ENCODE peak calls at places on chromosomes 4 and X, in seven cellular contexts. Z, B, W, U, Q, D and E are unnamed samples.
A peak's percentile ranks its signal among the peaks of the same experiment; 100 is the strongest.

GRCh38 chr4:15488136-15488535 is 18.5 kb downstream of the CC2D2A start:
- DNase-seq in Z (no peak), D (no peak), U (no peak), B (no peak), W (no peak), Q (no peak), E (no peak)

GRCh38 chrX:133335027-133335426 is 80.3 kb downstream of the GPC4 start:
- DNase-seq in B (peak; percentile 23), Q (no peak), Z (no peak), W (no peak), D (peak; percentile 32), U (no peak), E (no peak)

GRCh38 chrX:110049096-110049495 is 46.2 kb downstream of the TMEM164 start:
- DNase-seq in Q (no peak), Z (no peak), W (no peak), U (no peak), B (no peak), D (no peak), E (no peak)

GRCh38 chrX:63350551-63350950 is 581 bp downstream of the SPIN4 start:
- DNase-seq in D (peak; percentile 9), U (no peak), B (peak; percentile 44), Z (peak; percentile 5), Q (no peak), W (peak; percentile 6), E (no peak)

GRCh38 chr4:86011117-86011516 is 348.7 kb downstream of the MAPK10 start:
- DNase-seq in U (no peak), D (no peak), B (no peak), Q (no peak), Z (no peak), W (no peak), E (no peak)

GRCh38 chr4:154004450-154004849 is 215.6 kb upstream of the SFRP2 start:
- DNase-seq in Z (no peak), W (no peak), Q (no peak), D (no peak), U (no peak), B (no peak), E (no peak)

GRCh38 chr4:82983450-82983849 is 27.2 kb downstream of the LIN54 start:
- DNase-seq in D (no peak), Q (no peak), Z (no peak), W (no peak), U (no peak), B (no peak), E (no peak)

GRCh38 chr4:137124278-137124932 is 407.9 kb downstream of the PCDH18 start:
- DNase-seq in D (peak; percentile 42), Z (peak; percentile 1), W (peak; percentile 17), U (no peak), B (peak; percentile 3), Q (no peak), E (no peak)

GRCh38 chr4:151291485-151291884 is 14.5 kb downstream of the PRSS48 start:
- DNase-seq in Q (no peak), Z (no peak), D (no peak), B (no peak), W (no peak), U (no peak), E (no peak)

GRCh38 chrX:9318761-9319160 is 146.1 kb upstream of the TBL1X start:
- DNase-seq in U (no peak), Q (no peak), W (no peak), Z (no peak), D (no peak), B (no peak), E (no peak)

GRCh38 chr4:184782731-184783472 is 42.9 kb downstream of the ACSL1 start:
- DNase-seq in Q (no peak), W (no peak), D (no peak), Z (no peak), U (no peak), B (no peak), E (no peak)

GRCh38 chr4:80037864-80038263 is 35.2 kb downstream of the ANTXR2 start:
- DNase-seq in Q (no peak), W (no peak), B (no peak), D (no peak), Z (no peak), U (no peak), E (no peak)

GRCh38 chr4:3871181-3871852 is 105.1 kb downstream of the ADRA2C start:
- DNase-seq in W (no peak), Q (peak; percentile 92), B (peak; percentile 7), U (no peak), D (peak; percentile 84), Z (no peak), E (no peak)

GRCh38 chr4:55121246-55121645 is 4.1 kb downstream of the KDR start:
- DNase-seq in W (no peak), Q (no peak), D (no peak), B (no peak), U (no peak), Z (no peak), E (no peak)

GRCh38 chrX:104253567-104254441 is 929 bp downstream of the ESX1 start:
- DNase-seq in U (no peak), B (no peak), D (peak; percentile 34), Z (no peak), Q (peak; percentile 60), W (no peak), E (no peak)

GRCh38 chr4:183192566-183192965 is 93.5 kb downstream of the WWC2 start:
- DNase-seq in Z (no peak), U (no peak), Q (no peak), B (no peak), D (no peak), W (no peak), E (no peak)

GRCh38 chr4:54192811-54193210 is 36.3 kb upstream of the PDGFRA start:
- DNase-seq in U (no peak), W (no peak), D (no peak), Q (no peak), Z (no peak), B (peak; percentile 9), E (no peak)

GRCh38 chrX:121649414-121649813 is 602.0 kb downstream of the GLUD2 start:
- DNase-seq in Q (no peak), Z (no peak), D (no peak), B (no peak), U (no peak), W (no peak), E (no peak)

GRCh38 chrX:69238153-69238959 is 73.1 kb upstream of the PJA1 start:
- DNase-seq in B (no peak), Q (no peak), U (no peak), Z (no peak), W (no peak), D (peak; percentile 73), E (no peak)

GRCh38 chr4:136036744-136037143 is 1495.5 kb downstream of the PCDH18 start:
- DNase-seq in B (no peak), U (no peak), D (no peak), Z (no peak), Q (no peak), W (no peak), E (no peak)

GRCh38 chrX:19911784-19912183 is 24.4 kb upstream of the SH3KBP1 start:
- DNase-seq in D (no peak), W (no peak), Z (no peak), Q (no peak), U (no peak), B (no peak), E (no peak)

GRCh38 chr4:90958256-90958895 is 831.2 kb downstream of the CCSER1 start:
- DNase-seq in Q (no peak), U (no peak), Z (no peak), W (no peak), B (no peak), D (no peak), E (no peak)

GRCh38 chr4:24042094-24042493 is 152.2 kb upstream of the PPARGC1A start:
- DNase-seq in B (no peak), Q (no peak), W (no peak), D (no peak), U (no peak), Z (no peak), E (no peak)
- TF ChIP-seq TAF1 in B (no peak), Q (no peak), W (no peak), D (no peak), U (no peak), Z (no peak), E (no peak)

DNA sequence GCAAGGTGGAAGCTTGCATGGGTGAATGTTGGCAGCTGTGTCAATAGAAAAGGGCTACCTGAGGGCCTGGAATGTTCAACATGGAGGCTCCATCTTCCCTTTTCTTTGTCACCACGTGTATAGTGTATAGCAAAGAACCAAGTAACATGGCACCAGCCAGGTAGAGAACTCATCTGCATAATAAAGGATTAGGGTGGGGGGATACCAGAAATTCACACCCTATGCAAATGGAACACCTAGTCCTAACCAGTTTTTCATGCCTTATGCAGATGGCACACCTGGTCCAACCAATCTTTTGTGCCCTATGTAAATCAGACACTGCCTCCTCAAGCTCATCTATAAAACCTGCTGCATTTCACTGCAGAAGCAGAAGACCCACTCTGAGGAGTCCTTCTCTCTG is 169.6 kb upstream of the GLRA2 start:
- DNase-seq in Z (no peak), U (no peak), Q (no peak), B (no peak), W (no peak), D (no peak), E (no peak)
- TF ChIP-seq POLR2AphosphoS5 in Z (no peak), U (no peak), Q (no peak), B (no peak), W (no peak), D (no peak), E (no peak)

GRCh38 chr4:186840771-186841301 is 117.2 kb upstream of the FAT1 start:
- DNase-seq in Z (no peak), D (no peak), U (no peak), Q (no peak), B (peak; percentile 75), W (no peak), E (no peak)

GRCh38 chr4:186844059-186844681 is 120.5 kb upstream of the FAT1 start:
- DNase-seq in W (no peak), Z (no peak), D (no peak), B (peak; percentile 64), U (no peak), Q (no peak), E (no peak)

GRCh38 chr4:186839122-186840037 is 115.7 kb upstream of the FAT1 start:
- DNase-seq in B (peak; percentile 62), D (no peak), Q (no peak), Z (no peak), W (no peak), U (no peak), E (peak; percentile 5)

GRCh38 chr4:186838295-186838694 is 114.6 kb upstream of the FAT1 start:
- DNase-seq in Z (no peak), U (no peak), W (no peak), Q (no peak), D (no peak), B (no peak), E (no peak)

DNA sequence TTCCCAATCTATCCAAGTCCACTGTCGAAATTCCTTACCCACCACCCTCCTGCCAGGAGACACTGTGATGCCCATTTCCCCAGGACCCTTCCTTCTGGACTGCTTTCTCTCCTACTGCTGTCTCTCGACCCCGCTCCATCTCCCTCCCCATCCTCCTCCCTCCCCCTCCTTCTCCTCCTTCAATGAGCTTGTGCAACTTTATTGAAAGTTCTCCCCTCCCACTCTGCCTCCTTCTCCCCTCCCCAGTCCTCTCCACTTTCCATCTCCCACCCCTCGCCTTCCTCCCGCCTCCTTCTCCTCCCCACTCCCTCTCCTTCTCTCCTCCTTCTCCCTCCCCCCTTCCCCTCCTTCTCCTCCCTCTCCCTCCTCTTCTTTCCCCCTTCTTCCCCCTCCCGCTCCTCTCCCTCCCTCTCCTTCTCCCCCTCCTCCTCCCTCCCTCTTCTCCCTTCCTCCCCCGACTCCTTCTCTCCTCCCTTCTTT is 116.6 kb upstream of the FAT1 start:
- DNase-seq in W (no peak), Z (no peak), D (no peak), B (peak; percentile 81), U (no peak), Q (no peak), E (no peak)
- TF ChIP-seq TAF1 in W (no peak), Z (no peak), D (no peak), B (no peak), U (no peak), Q (no peak), E (no peak)

GRCh38 chr4:1973661-1974060 is 35.1 kb downstream of the NELFA start:
- DNase-seq in D (no peak), B (no peak), W (no peak), Z (no peak), U (no peak), Q (no peak), E (no peak)
- TF ChIP-seq POLR2AphosphoS5 in D (no peak), B (no peak), W (no peak), Z (no peak), U (no peak), Q (no peak), E (no peak)